ENCODE peak calls at places on chromosomes 13 and 19, in seven cellular contexts. O is HFF-Myc, W is left ventricle myocardium inferior, J is HAP-1, Y is heart left ventricle, Z is breast epithelium, X is LNCaP clone FGC. S is an unnamed sample.

GRCh38 chr13:79295906-79296564 is 110.0 kb downstream of the RBM26 start:
- DNase-seq in O (no peak), W (no peak), J (no peak), Y (no peak), Z (no peak), X (no peak), S (no peak)

GRCh38 chr13:108227651-108228272 is 9.6 kb downstream of the ABHD13 start:
- DNase-seq in O (peak; percentile 30), W (no peak), J (peak; percentile 46), Y (no peak), Z (no peak), X (peak; percentile 19), S (no peak)

GRCh38 chr19:34259367-34259865 is 5.1 kb downstream of the GARRE1 start:
- DNase-seq in O (no peak), W (no peak), J (no peak), Y (no peak), Z (no peak), X (peak; percentile 50), S (no peak)

GRCh38 chr13:59458908-59459579 is 704.7 kb downstream of the DIAPH3 start:
- DNase-seq in O (peak; percentile 69), W (no peak), J (no peak), Y (peak; percentile 19), Z (no peak), X (no peak), S (peak; percentile 32)

GRCh38 chr19:46112527-46112926 is 12.0 kb downstream of the IGFL3 start:
- DNase-seq in O (no peak), W (no peak), J (no peak), Y (no peak), Z (no peak), X (no peak), S (no peak)

GRCh38 chr13:51311957-51312520 is 27.5 kb upstream of the SERPINE3 start:
- DNase-seq in O (no peak), W (no peak), J (no peak), Y (no peak), Z (no peak), X (no peak), S (no peak)

GRCh38 chr13:40910324-40911050 is 108.6 kb downstream of the ELF1 start:
- DNase-seq in O (no peak), W (no peak), J (no peak), Y (no peak), Z (no peak), X (no peak), S (no peak)

GRCh38 chr13:77555246-77555645 is 19.7 kb downstream of the SCEL start:
- DNase-seq in O (no peak), W (no peak), J (no peak), Y (no peak), Z (no peak), X (no peak), S (no peak)

GRCh38 chr13:79678100-79678499 is 197.1 kb downstream of the NDFIP2 start:
- DNase-seq in O (no peak), W (no peak), J (no peak), Y (no peak), Z (no peak), X (no peak), S (no peak)

GRCh38 chr13:112845511-112846144 is 123.4 kb upstream of the MCF2L start:
- DNase-seq in O (no peak), W (no peak), J (no peak), Y (no peak), Z (no peak), X (no peak), S (no peak)

GRCh38 chr19:32599736-32600157 is 18.8 kb downstream of the PDCD5 start:
- DNase-seq in O (peak; percentile 19), W (no peak), J (peak; percentile 66), Y (no peak), Z (no peak), X (peak; percentile 15), S (peak; percentile 24)

GRCh38 chr19:46373573-46374359 is 26.9 kb downstream of the PPP5C start:
- DNase-seq in O (no peak), W (peak; percentile 85), J (no peak), Y (peak; percentile 87), Z (peak; percentile 98), X (peak; percentile 93), S (no peak)

GRCh38 chr19:33468361-33469170 is 53.0 kb downstream of the PEPD start:
- DNase-seq in O (no peak), W (no peak), J (no peak), Y (no peak), Z (peak; percentile 35), X (no peak), S (no peak)

GRCh38 chr13:98406971-98407370 is 169.9 kb downstream of the STK24 start:
- DNase-seq in O (no peak), W (no peak), J (no peak), Y (no peak), Z (no peak), X (no peak), S (no peak)

GRCh38 chr19:20279516-20279915 is 112.5 kb downstream of the ZNF486 start:
- DNase-seq in O (no peak), W (no peak), J (no peak), Y (no peak), Z (no peak), X (no peak), S (no peak)

GRCh38 chr13:46543307-46543706 is 9.7 kb upstream of the LRCH1 start:
- DNase-seq in O (no peak), W (no peak), J (no peak), Y (no peak), Z (no peak), X (no peak), S (no peak)

GRCh38 chr13:83211301-83211700 is 671.0 kb downstream of the SLITRK1 start:
- DNase-seq in O (no peak), W (no peak), J (no peak), Y (no peak), Z (no peak), X (no peak), S (no peak)

GRCh38 chr19:56916528-56916927 is 76.0 kb upstream of the PEG3 start:
- DNase-seq in O (no peak), W (no peak), J (no peak), Y (no peak), Z (no peak), X (no peak), S (no peak)

GRCh38 chr19:56919308-56919995 is 78.9 kb upstream of the PEG3 start:
- DNase-seq in O (no peak), W (no peak), J (no peak), Y (no peak), Z (no peak), X (no peak), S (no peak)

GRCh38 chr19:56918682-56919307 is 78.3 kb upstream of the PEG3 start:
- DNase-seq in O (no peak), W (no peak), J (no peak), Y (no peak), Z (no peak), X (no peak), S (no peak)

GRCh38 chr19:56912406-56912805 is 71.9 kb upstream of the PEG3 start:
- DNase-seq in O (no peak), W (no peak), J (no peak), Y (no peak), Z (no peak), X (no peak), S (no peak)

DNA sequence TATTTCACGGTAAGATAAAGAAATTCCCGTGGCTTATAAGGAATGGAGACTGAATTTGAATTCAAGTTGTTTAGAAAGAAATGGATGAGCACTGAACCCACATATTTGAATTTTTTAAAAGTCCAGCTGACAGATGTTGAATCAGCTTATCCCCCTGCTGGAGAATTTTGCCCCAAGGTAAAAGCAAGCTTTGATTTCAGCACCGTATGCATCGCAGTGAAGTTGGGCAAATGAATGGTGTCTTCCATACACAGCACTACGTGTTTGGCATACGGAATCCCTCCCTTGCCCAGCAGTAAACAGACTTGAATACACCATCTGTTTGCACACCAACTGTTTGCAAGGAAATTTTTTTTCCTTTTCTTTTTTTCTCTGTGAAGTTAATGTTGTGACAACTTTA is 77.5 kb upstream of the PEG3 start:
- DNase-seq in O (no peak), W (no peak), J (no peak), Y (no peak), Z (no peak), X (peak; percentile 39), S (no peak)
- H3K4me3 ChIP-seq in O (no peak overlapping the region), W (no peak overlapping the region), J (no peak overlapping the region), Y (no peak overlapping the region), Z (no peak overlapping the region), X (no peak overlapping the region), S (no peak overlapping the region)

DNA sequence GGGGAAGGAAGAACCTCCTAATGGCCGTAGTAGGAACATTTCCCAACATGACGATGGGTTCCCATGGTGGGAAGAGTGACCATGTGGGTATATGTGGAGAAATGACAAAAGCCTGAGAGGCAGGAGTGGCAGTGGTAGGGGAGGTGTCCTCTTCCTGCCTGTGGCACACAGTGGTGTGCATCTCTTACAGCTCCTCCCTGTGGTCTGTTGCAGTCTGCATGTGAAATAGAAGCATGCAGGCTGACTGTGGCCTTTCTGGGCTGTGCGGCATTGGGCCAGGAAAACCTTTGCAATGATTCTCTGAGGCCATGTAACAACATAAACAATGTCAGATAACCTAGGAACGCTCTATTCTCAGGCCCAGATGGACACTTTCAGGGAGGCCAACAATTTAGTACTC is 84.0 kb downstream of the LACC1 start:
- DNase-seq in O (no peak), W (no peak), J (no peak), Y (no peak), Z (no peak), X (no peak), S (no peak)
- H3K4me3 ChIP-seq in O (no peak overlapping the region), W (no peak overlapping the region), J (no peak overlapping the region), Y (no peak overlapping the region), Z (no peak overlapping the region), X (no peak overlapping the region), S (no peak overlapping the region)

DNA sequence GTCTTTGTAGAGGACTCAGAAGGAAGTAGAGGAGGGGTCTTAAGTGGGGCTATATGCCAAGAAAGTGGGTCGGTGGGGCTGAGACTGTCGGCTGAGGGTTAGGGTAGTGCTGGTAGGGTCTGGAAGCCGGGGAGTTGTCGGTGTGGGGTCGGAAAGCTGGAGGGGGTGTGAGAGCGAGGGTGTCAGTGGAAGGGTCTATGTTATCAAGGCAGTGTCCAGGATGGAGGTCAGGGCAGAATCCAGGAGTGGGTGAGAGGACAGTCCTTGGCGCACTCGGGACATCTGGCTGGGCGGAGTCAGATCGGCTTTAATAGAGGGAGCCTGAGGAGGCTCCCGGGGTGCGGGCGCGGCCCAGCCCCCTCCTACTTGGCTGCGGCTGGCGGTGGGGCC is 1.7 kb downstream of the HSPB6 start:
- DNase-seq in O (no peak), W (no peak), J (no peak), Y (no peak), Z (no peak), X (no peak), S (no peak)
- H3K4me3 ChIP-seq in O (peak overlapping the region; percentile 97), W (peak overlapping the region; percentile 100), J (no peak overlapping the region), Y (peak overlapping the region; percentile 98), Z (peak overlapping the region; percentile 92), X (no peak overlapping the region), S (peak overlapping the region; percentile 1)

DNA sequence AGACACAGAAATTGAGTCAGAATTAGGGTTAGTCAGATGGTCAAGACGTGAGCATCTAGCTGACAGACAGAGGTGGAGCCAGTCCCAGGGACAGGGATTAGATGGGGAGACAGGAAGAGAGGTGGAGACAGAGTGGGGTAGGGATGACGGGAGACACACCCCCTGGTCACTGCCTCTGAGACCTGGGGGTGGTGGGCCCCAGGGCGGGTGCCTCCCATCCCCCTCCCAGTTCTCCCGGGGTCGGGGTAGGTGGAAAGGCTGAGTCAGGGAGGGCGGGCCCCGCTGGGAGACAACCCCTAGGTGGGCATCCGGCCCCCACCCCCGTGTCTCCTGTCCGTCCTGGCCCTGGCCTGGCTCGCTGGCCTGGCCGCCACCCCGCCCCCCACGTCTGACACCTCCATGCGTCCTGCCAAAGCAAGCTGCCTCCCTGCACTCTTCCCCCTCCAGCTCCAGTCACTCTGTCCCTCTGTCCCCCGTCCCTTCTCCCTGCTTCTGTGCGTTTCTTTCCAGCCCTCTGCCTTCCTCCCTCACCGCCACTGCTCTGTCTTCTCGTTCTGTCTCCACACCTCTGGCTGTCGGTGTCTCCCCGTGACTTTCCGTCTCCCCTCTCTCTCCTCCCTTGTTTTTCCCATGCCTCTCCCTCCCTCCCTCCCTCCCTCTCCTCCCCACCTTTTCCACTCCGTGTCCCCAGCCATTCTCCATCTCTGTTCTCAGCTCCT is 15.1 kb downstream of the CCDC97 start:
- DNase-seq in O (no peak), W (peak; percentile 77), J (no peak), Y (peak; percentile 90), Z (no peak), X (no peak), S (peak; percentile 66)
- H3K4me3 ChIP-seq in O (no peak overlapping the region), W (peak overlapping the region; percentile 61), J (no peak overlapping the region), Y (peak overlapping the region; percentile 37), Z (peak overlapping the region; percentile 9), X (no peak overlapping the region), S (peak overlapping the region; percentile 7)

S was measured in AG09309.